ENCODE peak calls at places on chromosomes 6 and 20, in six cellular contexts. E, P, M, R, L and I are unnamed samples.

GRCh38 chr6:4703367-4703766 is 72.8 kb upstream of the CDYL start:
- DNase-seq in E (no peak), P (no peak), M (peak), R (no peak), L (peak), I (no peak)

GRCh38 chr20:21450572-21450971 is 53.2 kb upstream of the NKX2-4 start:
- DNase-seq in E (peak), P (no peak), M (no peak), R (no peak), L (no peak), I (no peak)

GRCh38 chr6:70151616-70152015 is 151.3 kb downstream of the COL9A1 start:
- DNase-seq in E (peak), P (no peak), M (no peak), R (no peak), L (no peak), I (no peak)

GRCh38 chr6:169363590-169363989 is 109.9 kb upstream of the THBS2 start:
- DNase-seq in E (peak), P (no peak), M (no peak), R (no peak), L (peak), I (no peak)

GRCh38 chr20:62160876-62161275 is 17.3 kb downstream of the SS18L1 start:
- DNase-seq in E (no peak), P (no peak), M (no peak), R (no peak), L (no peak), I (no peak)

GRCh38 chr6:154515808-154516207 is 5.3 kb upstream of the CNKSR3 start:
- DNase-seq in E (no peak), P (no peak), M (no peak), R (peak), L (no peak), I (no peak)

GRCh38 chr6:84150680-84151079 is 76.8 kb downstream of the CEP162 start:
- DNase-seq in E (peak), P (no peak), M (no peak), R (peak), L (peak), I (no peak)

GRCh38 chr6:137832110-137832509 is 34.9 kb upstream of the TNFAIP3 start:
- DNase-seq in E (peak), P (no peak), M (no peak), R (peak), L (peak), I (no peak)

GRCh38 chr6:133906050-133906449 is 17.1 kb downstream of the TCF21 start:
- DNase-seq in E (peak), P (no peak), M (no peak), R (peak), L (no peak), I (no peak)

GRCh38 chr6:44464527-44465310 is 77.2 kb downstream of the CDC5L start:
- DNase-seq in E (peak), P (no peak), M (peak), R (peak), L (peak), I (no peak)

GRCh38 chr6:18990313-18990978 is 603.3 kb downstream of the RNF144B start:
- DNase-seq in E (peak), P (peak), M (peak), R (peak), L (peak), I (peak)

GRCh38 chr20:561437-562231 is 18.0 kb upstream of the CSNK2A1 start:
- DNase-seq in E (peak), P (peak), M (peak), R (peak), L (peak), I (peak)

DNA sequence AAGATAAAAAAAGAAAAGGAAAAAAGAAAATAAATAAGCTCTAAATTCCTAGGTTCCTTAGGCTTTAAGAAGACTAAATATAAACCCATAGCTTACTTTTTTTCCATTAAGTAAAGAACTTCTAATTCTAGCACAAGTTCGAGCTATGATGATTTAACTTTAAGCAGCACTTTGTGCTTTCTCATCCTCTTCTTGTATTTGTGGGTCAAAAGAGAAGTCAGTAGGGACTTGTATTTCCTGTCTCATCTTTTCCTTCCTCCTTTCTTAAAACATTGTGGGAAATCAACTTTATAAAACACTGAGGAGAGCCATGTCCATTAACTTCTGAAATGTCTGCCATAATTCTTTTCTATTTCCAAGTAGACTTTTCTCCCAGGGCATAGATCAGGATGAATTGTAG is 637.7 kb upstream of the CITED2 start:
- DNase-seq in E (no peak), P (no peak), M (no peak), R (no peak), L (no peak), I (no peak)
- TF ChIP-seq CTCF in E (no peak), P (no peak), M (no peak), R (no peak), L (no peak), I (no peak)

DNA sequence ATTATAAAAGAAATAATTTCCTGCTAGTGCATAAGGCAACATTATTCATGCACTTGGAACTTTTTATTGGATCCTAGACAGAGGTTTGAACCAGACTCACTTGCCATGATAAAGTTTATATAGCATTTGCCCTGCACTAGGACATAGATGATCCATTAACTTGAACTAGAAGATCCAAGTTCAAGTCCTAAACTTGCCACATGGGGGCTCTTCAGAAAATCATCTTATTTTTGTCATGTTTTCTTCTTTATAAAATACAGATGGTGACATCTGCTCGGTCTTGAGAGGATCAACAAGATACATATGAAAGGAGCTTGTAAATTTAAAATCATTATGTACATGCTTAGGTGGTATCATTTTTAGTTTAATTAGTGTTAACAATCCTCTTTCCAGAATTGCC is 94.5 kb downstream of the SIM1 start:
- DNase-seq in E (peak), P (no peak), M (no peak), R (peak), L (no peak), I (no peak)
- TF ChIP-seq CTCF in E (peak), P (no peak), M (no peak), R (peak), L (peak), I (peak)

GRCh38 chr6:146901940-146902816 is 302.0 kb upstream of the STXBP5 start:
- DNase-seq in E (peak), P (no peak), M (no peak), R (peak), L (peak), I (no peak)
- TF ChIP-seq CTCF in E (peak), P (no peak), M (no peak), R (peak), L (peak), I (no peak)

DNA sequence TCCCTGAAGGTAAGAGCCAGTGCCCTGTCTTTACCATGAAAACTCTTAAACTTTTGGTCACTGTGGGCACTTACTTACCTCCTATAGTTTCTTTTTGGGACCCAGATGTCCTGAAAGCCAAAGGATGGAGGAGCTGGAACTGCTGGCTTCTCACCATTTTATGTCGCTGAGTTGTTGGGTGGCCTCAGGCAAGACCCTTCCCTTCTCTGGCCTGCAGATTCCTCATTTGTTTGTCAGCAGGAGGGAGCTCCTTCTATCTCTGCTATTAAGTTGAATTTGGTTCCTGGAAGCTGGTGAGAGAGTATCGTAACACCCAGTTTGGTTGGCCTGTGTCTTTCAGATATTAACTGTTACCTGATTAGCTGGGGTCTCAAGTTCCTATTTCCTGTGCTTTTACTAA is 68.2 kb upstream of the MYL9 start:
- DNase-seq in E (no peak), P (no peak), M (no peak), R (no peak), L (no peak), I (no peak)
- TF ChIP-seq CTCF in E (no peak), P (no peak), M (no peak), R (no peak), L (no peak), I (no peak)

GRCh38 chr6:142152731-142153130 is 5.7 kb downstream of the VTA1 start:
- DNase-seq in E (peak), P (no peak), M (no peak), R (peak), L (peak), I (no peak)

DNA sequence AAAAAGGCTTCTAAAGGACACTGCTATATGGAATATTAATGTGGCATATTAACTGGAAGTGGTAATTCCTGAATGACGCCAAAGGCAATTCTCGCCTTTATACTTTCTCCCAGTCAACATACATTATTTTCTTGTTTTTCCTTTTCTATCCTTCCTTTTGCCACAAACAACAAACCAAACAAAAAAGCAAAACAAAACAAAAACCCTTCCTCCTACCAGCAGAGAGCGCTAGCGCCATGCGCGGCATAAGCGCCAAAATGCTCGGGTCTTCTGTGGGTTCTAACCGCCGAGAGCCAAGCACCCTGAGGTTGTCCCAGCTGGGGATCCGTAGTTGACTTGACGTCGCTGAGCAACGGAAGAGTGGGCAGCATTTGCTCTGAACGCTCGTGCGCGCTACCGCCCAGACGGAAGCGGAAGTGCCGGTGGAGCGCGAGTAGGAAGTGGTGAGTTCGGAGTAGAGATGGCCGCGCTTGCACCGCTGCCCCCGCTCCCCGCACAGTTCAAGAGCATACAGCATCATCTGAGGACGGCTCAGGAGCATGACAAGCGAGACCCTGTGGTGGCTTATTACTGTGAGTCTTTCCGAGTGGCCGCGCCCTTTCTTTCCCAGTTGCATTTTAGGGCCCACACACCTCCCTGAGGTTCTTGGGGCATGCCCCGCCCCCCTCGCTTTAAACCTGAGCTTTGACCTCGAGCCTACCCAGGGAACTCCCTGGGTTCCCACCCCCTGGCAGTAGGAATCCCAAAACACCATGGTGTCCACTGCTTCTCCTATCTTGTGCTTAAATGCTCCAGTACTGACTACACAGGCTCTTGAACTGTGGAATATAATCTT is at the start of the genes NMBR and VTA1:
- DNase-seq in E (peak), P (peak), M (peak), R (peak), L (peak), I (peak)
- TF ChIP-seq CTCF in E (peak), P (peak), M (peak), R (peak), L (peak), I (peak)

GRCh38 chr6:27040244-27041042 is 207.1 kb upstream of the PRSS16 start:
- DNase-seq in E (peak), P (no peak), M (no peak), R (peak), L (no peak), I (no peak)
- TF ChIP-seq CTCF in E (no peak), P (no peak), M (no peak), R (no peak), L (no peak), I (no peak)

DNA sequence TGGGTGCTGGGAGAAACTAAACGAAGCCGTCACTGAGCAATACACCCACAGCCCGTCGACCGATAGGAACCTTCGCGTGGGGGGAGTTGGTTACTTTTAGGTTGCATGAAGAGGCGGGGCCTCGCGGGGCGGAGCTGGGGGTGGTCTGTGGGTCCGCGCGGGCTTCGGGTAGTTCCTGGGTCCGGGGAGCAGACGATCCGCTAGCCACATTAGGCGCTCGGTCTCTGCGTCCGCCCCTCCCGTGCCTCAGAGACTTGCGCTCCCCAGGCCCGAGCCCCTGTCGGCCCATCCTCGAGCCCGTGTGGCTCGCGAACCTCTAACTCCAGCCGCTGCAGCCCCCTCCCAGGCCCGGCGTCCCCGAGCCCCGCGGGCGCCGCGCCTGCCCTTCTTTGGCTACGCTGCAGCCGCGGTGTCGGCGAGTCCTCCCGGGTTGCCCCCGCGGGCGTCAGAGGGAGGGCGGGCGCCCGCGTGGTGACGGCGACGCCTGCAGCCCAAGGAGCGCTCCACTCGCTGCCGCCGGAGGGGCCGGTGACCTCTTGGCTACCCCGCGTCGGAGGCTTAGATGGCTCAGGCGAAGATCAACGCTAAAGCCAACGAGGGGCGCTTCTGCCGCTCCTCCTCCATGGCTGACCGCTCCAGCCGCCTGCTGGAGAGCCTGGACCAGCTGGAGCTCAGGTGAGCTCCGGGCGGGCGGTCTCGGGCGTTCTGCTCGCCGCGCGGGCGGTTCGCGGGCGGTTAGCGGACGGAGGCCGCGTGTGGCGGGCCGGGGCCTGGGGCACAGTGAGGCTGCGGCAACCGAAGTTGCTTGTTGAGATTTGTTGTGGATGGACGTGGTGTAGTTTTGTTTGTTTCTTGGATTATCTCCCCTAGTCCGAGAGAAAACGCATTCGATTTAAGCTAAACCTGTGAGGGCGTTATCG is at the start of gene BAG2:
- DNase-seq in E (peak), P (peak), M (peak), R (peak), L (peak), I (peak)
- TF ChIP-seq CTCF in E (peak), P (peak), M (no peak), R (peak), L (no peak), I (peak)

DNA sequence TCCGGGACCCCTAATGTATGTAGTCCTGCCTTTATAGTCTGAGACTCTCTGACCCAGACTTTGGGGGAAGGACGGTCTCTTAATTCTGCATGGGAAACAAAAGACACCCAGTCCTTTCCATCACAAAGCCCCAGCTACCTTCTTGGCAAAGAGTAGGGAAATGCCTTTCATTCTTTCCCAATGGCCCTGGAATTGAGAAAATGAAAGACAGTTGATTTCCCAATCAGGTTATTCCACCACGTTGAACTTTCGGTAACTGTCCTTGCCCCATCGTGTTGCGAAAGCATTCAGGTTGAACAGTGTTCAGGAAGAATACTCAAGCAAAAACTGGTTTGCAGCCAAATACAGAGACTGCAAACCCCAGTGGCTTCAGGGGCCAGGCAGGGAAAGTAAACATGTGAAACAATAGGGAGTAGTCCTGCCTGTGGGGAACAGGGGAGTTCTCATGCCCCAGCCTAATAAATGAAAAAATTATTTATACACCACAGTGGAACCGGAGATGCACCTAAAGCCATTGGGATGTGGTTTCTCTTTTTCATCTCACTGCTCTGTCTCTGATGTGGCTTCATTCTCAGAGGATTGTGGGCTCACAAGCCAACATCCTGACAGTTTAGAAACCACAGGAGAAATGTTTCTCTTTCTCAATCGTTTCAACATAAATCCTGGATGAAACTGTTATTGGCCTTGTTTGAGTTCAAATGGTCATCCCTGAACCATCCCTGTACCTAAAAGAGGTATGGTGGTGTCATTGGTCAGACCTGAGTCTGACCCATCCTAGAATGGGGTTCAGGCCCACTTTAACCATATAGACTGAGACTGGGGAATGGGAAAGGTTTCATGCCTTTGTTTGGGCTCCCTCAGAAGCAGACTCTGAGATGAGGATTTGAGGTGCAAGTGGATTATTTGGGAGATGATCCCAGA is 44.2 kb upstream of the SLC9A8 start:
- DNase-seq in E (peak), P (peak), M (peak), R (peak), L (peak), I (no peak)
- TF ChIP-seq CTCF in E (no peak), P (no peak), M (no peak), R (no peak), L (no peak), I (no peak)

GRCh38 chr6:54992789-54993188 is 146.2 kb downstream of the FAM83B start:
- DNase-seq in E (peak), P (no peak), M (no peak), R (peak), L (peak), I (no peak)

GRCh38 chr6:54993948-54994347 is 147.4 kb downstream of the FAM83B start:
- DNase-seq in E (no peak), P (no peak), M (no peak), R (no peak), L (no peak), I (no peak)

GRCh38 chr6:54993294-54993693 is 146.7 kb downstream of the FAM83B start:
- DNase-seq in E (no peak), P (no peak), M (no peak), R (no peak), L (no peak), I (no peak)

GRCh38 chr6:54990001-54990400 is 143.4 kb downstream of the FAM83B start:
- DNase-seq in E (no peak), P (no peak), M (no peak), R (no peak), L (peak), I (no peak)

DNA sequence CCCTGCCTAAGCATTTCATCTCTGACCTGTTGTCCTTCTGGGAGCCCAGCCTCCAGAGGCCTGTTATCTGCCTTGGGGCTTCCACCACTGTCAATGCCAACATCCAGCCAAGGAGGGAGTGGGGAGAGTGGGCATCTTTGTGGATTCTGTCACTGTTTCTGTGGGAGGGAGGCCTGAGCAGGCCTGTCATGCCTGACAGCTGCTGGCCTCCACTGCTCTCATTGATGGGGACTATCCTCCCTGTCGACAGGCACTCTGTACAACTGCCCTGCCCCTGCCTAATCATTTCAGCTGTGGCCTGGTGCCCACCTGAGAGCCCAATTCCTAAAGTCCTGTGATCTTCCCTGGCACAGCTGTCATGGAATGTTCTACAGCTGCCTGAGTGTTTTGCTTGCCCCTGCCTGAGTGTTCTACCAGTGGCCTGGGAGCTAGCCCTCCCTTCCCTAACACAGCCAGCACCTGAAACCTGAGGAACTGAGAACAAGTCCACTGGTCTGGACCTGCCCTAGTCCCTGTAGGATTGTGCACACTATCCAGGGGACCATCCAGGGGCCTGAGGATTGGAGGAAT is 145.3 kb downstream of the FAM83B start:
- DNase-seq in E (no peak), P (no peak), M (no peak), R (no peak), L (no peak), I (no peak)
- TF ChIP-seq CTCF in E (no peak), P (no peak), M (no peak), R (no peak), L (no peak), I (no peak)